ENCODE peak calls at places on chromosomes 6 and 20, in five cellular contexts. V is right lobe of liver, S is breast epithelium, O is colonic mucosa, K is suprapubic skin. P is an unnamed sample.

GRCh38 chr6:151229401-151230276 is 10.1 kb upstream of the AKAP12 start:
- DNase-seq in V (no peak), S (no peak), O (no peak), K (no peak), P (no peak)

GRCh38 chr20:51488331-51488730 is 54.2 kb downstream of the NFATC2 start:
- DNase-seq in V (no peak), S (no peak), O (no peak), K (no peak), P (no peak)

GRCh38 chr6:164887660-164888059 is 421.7 kb downstream of the C6orf118 start:
- DNase-seq in V (no peak), S (no peak), O (no peak), K (no peak), P (no peak)

GRCh38 chr6:155121699-155122098 is 126.6 kb downstream of the TIAM2 start:
- DNase-seq in V (no peak), S (no peak), O (no peak), K (no peak), P (no peak)

GRCh38 chr6:129490551-129491245 is 219.3 kb downstream of the ARHGAP18 start:
- DNase-seq in V (no peak), S (peak; percentile 46), O (peak; percentile 29), K (no peak), P (no peak)

GRCh38 chr20:25239387-25240370 is 8.2 kb upstream of the PYGB start:
- DNase-seq in V (no peak), S (no peak), O (no peak), K (no peak), P (no peak)

GRCh38 chr6:797479-798077 is 104.6 kb upstream of the EXOC2 start:
- DNase-seq in V (no peak), S (peak; percentile 35), O (peak; percentile 60), K (no peak), P (peak; percentile 69)

GRCh38 chr6:69796081-69796626 is 656 bp downstream of the LMBRD1 start:
- DNase-seq in V (no peak), S (peak; percentile 66), O (peak; percentile 74), K (no peak), P (peak; percentile 54)

GRCh38 chr6:35596448-35597442 is 84.0 kb upstream of the TULP1 start:
- DNase-seq in V (no peak), S (no peak), O (no peak), K (no peak), P (no peak)

GRCh38 chr6:142822882-142823578 is 121.9 kb downstream of the HIVEP2 start:
- DNase-seq in V (no peak), S (no peak), O (no peak), K (no peak), P (peak; percentile 26)

GRCh38 chr6:21808551-21809181 is 215.1 kb downstream of the SOX4 start:
- DNase-seq in V (no peak), S (no peak), O (peak; percentile 41), K (no peak), P (peak; percentile 64)

GRCh38 chr6:443621-444175 is 52.1 kb downstream of the IRF4 start:
- DNase-seq in V (no peak), S (no peak), O (no peak), K (no peak), P (no peak)

GRCh38 chr6:85747093-85747492 is 104.4 kb upstream of the SYNCRIP start:
- DNase-seq in V (no peak), S (no peak), O (no peak), K (no peak), P (no peak)

GRCh38 chr6:100366419-100366818 is 98.3 kb downstream of the SIM1 start:
- DNase-seq in V (no peak), S (no peak), O (no peak), K (no peak), P (no peak)

GRCh38 chr6:158503846-158504245 is 56.0 kb upstream of the TMEM181 start:
- DNase-seq in V (no peak), S (no peak), O (no peak), K (no peak), P (no peak)

GRCh38 chr6:150775804-150776203 is 89.7 kb upstream of the MTHFD1L start:
- DNase-seq in V (no peak), S (no peak), O (no peak), K (no peak), P (peak; percentile 45)

GRCh38 chr20:41046716-41047115 is 18.1 kb downstream of the TOP1 start:
- DNase-seq in V (no peak), S (no peak), O (no peak), K (no peak), P (no peak)

GRCh38 chr20:47334022-47334551 is 22.4 kb downstream of the ZMYND8 start:
- DNase-seq in V (peak; percentile 55), S (no peak), O (no peak), K (no peak), P (no peak)

GRCh38 chr20:62908971-62909791 is 17.1 kb downstream of the DIDO1 start:
- DNase-seq in V (no peak), S (no peak), O (no peak), K (peak; percentile 36), P (no peak)

GRCh38 chr6:125781307-125781868 is 9.4 kb upstream of the NCOA7 start:
- DNase-seq in V (no peak), S (no peak), O (no peak), K (no peak), P (peak; percentile 70)

GRCh38 chr20:15030826-15031225 is 693.4 kb upstream of the FLRT3 start:
- DNase-seq in V (no peak), S (no peak), O (no peak), K (no peak), P (no peak)

GRCh38 chr6:119328866-119329806 is 20.4 kb downstream of the MAN1A1 start:
- DNase-seq in V (no peak), S (no peak), O (no peak), K (no peak), P (no peak)

GRCh38 chr20:44361021-44361420 is 5.5 kb downstream of the HNF4A start:
- DNase-seq in V (no peak), S (no peak), O (no peak), K (no peak), P (no peak)

GRCh38 chr6:161308075-161308655 is 34.3 kb upstream of the AGPAT4 start:
- DNase-seq in V (no peak), S (no peak), O (no peak), K (no peak), P (no peak)

GRCh38 chr20:45229264-45230056 is 8.3 kb downstream of the SEMG2 start:
- DNase-seq in V (no peak), S (no peak), O (peak; percentile 88), K (no peak), P (peak; percentile 70)

GRCh38 chr20:40689100-40689942 is at the start of gene MAFB:
- DNase-seq in V (peak; percentile 96), S (peak; percentile 93), O (peak; percentile 84), K (peak; percentile 95), P (peak; percentile 91)

GRCh38 chr6:90126178-90126577 is 170.5 kb downstream of the BACH2 start:
- DNase-seq in V (no peak), S (no peak), O (no peak), K (no peak), P (no peak)

GRCh38 chr20:24163501-24163900 is 174.9 kb upstream of the GGTLC1 start:
- DNase-seq in V (no peak), S (no peak), O (no peak), K (no peak), P (no peak)

GRCh38 chr20:49585585-49586245 is 17.8 kb upstream of the PTGIS start:
- DNase-seq in V (no peak), S (no peak), O (no peak), K (no peak), P (no peak)

GRCh38 chr6:2862712-2863174 is 21.1 kb upstream of the SERPINB1 start:
- DNase-seq in V (no peak), S (no peak), O (peak; percentile 14), K (no peak), P (no peak)
- H3K4me1 ChIP-seq in V (peaks cover 13% of the 10 kb centered on the region), S (no peaks in the 10 kb centered on the region), O (no peaks in the 10 kb centered on the region), K (peaks cover 24% of the 10 kb centered on the region), P (peaks cover 18% of the 10 kb centered on the region)

DNA sequence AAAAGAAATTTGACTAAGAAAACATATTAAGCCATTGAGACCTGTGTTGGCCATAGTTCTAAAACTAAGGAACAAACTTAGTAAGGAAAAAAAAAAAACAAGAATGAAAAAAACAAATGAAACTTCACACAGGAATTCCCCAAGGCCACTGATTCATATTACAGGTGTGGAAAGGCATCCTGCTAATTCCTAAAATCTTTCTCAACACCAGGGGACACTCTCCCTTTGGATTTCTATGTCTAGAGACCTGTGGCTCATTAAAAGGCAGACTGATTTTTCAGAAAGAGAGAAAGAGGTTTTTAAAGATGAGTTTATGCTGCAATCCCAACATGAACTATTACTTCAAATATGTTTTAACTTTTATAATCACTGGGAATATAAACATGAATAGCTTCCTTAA is at the start of gene OR12D1:
- DNase-seq in V (no peak), S (no peak), O (no peak), K (no peak), P (no peak)
- TF ChIP-seq CTCF in V (peak; percentile 50), S (no peak), O (no peak), K (no peak), P (no peak)

GRCh38 chr6:110528930-110529325 is 52.5 kb upstream of the SLC22A16 start:
- DNase-seq in V (no peak), S (no peak), O (no peak), K (no peak), P (no peak)
- H3K27ac ChIP-seq in V (no peak overlapping the region), S (peak overlapping the region; percentile 16), O (no peak overlapping the region), K (no peak overlapping the region), P (no peak overlapping the region)

DNA sequence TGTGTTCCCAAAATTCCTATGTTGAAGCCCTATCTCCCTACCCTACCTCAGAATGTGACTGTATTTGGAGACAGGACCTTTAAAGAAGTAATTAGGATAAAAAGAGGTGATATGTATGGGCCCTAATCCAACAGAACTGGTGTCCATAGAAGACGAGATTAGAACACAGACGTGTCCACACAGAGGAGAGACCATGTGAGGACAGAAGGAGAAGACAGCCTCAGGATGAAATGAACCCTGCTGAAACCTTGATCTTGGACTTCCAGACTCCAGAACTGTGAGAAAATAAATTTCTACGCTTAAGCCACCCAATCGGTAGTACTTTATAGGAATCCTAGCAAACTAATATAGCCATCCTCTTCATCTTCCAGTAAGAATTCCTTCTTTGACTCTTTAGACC is 35.7 kb downstream of the TRAF3IP2 start:
- DNase-seq in V (no peak), S (no peak), O (no peak), K (no peak), P (no peak)
- H3K4me1 ChIP-seq in V (no peaks in the 10 kb centered on the region), S (peaks cover 5% of the 10 kb centered on the region), O (peaks cover 3% of the 10 kb centered on the region), K (peaks cover 86% of the 10 kb centered on the region), P (peaks cover 19% of the 10 kb centered on the region)

GRCh38 chr6:44219815-44220784 is 3.3 kb upstream of the SLC29A1 start:
- DNase-seq in V (no peak), S (no peak), O (no peak), K (no peak), P (no peak)
- TF ChIP-seq CTCF in V (no peak), S (no peak), O (no peak), K (no peak), P (no peak)